ENCODE peak calls at places on chromosomes 4 and X, in five cellular contexts. One of them, this sample, is unnamed.

GRCh38 chr4:185227131-185227551 is 17.7 kb downstream of the SNX25 start:
- DNase-seq in fibroblast of mammary gland: no peak
- DNase-seq in suprapubic skin: no peak
- DNase-seq in endothelial cell of umbilical vein: peak; percentile 9
- DNase-seq in fibroblast of pulmonary artery: no peak
- DNase-seq in this sample: no peak

GRCh38 chr4:185711764-185712163 is 100.2 kb downstream of the SORBS2 start:
- DNase-seq in fibroblast of mammary gland: peak; percentile 63
- DNase-seq in endothelial cell of umbilical vein: peak; percentile 37
- DNase-seq in fibroblast of pulmonary artery: peak; percentile 60
- DNase-seq in suprapubic skin: no peak
- DNase-seq in this sample: no peak

GRCh38 chrX:39898147-39898546 is 199.6 kb downstream of the BCOR start:
- DNase-seq in fibroblast of pulmonary artery: no peak
- DNase-seq in fibroblast of mammary gland: no peak
- DNase-seq in suprapubic skin: no peak
- DNase-seq in endothelial cell of umbilical vein: no peak
- DNase-seq in this sample: no peak

GRCh38 chrX:56232221-56233082 is at the start of gene KLF8:
- DNase-seq in fibroblast of pulmonary artery: no peak
- DNase-seq in endothelial cell of umbilical vein: no peak
- DNase-seq in fibroblast of mammary gland: peak; percentile 15
- DNase-seq in suprapubic skin: peak; percentile 77
- DNase-seq in this sample: no peak

GRCh38 chr4:137861682-137862081 is 329.4 kb upstream of the PCDH18 start:
- DNase-seq in fibroblast of mammary gland: peak; percentile 37
- DNase-seq in fibroblast of pulmonary artery: peak; percentile 53
- DNase-seq in endothelial cell of umbilical vein: peak; percentile 32
- DNase-seq in suprapubic skin: no peak
- DNase-seq in this sample: peak; percentile 41

GRCh38 chr4:154953691-154954090 is 172.6 kb downstream of the RBM46 start:
- DNase-seq in endothelial cell of umbilical vein: no peak
- DNase-seq in fibroblast of mammary gland: no peak
- DNase-seq in fibroblast of pulmonary artery: no peak
- DNase-seq in suprapubic skin: no peak
- DNase-seq in this sample: no peak

GRCh38 chr4:103002551-103002950 is 17.0 kb downstream of the SLC9B1 start:
- DNase-seq in fibroblast of pulmonary artery: peak; percentile 52
- DNase-seq in endothelial cell of umbilical vein: peak; percentile 27
- DNase-seq in fibroblast of mammary gland: peak; percentile 37
- DNase-seq in suprapubic skin: no peak
- DNase-seq in this sample: peak; percentile 37

GRCh38 chr4:173332021-173332487 is 2.1 kb downstream of the HMGB2 start:
- DNase-seq in suprapubic skin: no peak
- DNase-seq in endothelial cell of umbilical vein: peak; percentile 30
- DNase-seq in fibroblast of pulmonary artery: peak; percentile 40
- DNase-seq in fibroblast of mammary gland: peak; percentile 20
- DNase-seq in this sample: no peak

GRCh38 chrX:131816551-131817136 is 206.5 kb upstream of the STK26 start:
- DNase-seq in fibroblast of pulmonary artery: no peak
- DNase-seq in fibroblast of mammary gland: peak; percentile 75
- DNase-seq in endothelial cell of umbilical vein: peak; percentile 42
- DNase-seq in suprapubic skin: no peak
- DNase-seq in this sample: peak; percentile 85
- H3K4me3 ChIP-seq in fibroblast of pulmonary artery: no peak overlapping the region
- H3K4me3 ChIP-seq in fibroblast of mammary gland: no peak overlapping the region
- H3K4me3 ChIP-seq in endothelial cell of umbilical vein: no peak overlapping the region
- H3K4me3 ChIP-seq in suprapubic skin: peak overlapping the region; percentile 7
- H3K4me3 ChIP-seq in this sample: peak overlapping the region; percentile 30

DNA sequence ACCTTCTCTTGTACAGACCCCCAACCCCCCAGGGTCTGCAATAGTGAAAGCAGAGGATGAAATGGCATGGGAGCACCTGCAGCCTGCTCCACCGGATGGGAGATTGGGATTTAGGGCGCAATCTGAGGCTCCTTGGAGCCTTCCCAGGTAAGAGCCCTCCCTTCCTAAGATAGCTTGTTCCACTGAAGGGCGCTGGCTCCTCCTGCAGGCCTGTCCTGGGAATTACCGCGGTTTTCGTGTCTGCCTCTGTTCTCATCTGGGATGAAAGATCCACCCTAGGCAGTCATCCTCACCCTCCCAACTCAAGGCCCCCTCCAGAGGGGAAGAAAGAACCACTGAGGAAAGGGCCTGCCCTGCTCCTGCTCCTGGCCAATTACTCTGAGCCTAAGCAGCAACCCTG is 547.6 kb downstream of the SMARCA1 start:
- DNase-seq in fibroblast of mammary gland: peak; percentile 3
- DNase-seq in fibroblast of pulmonary artery: peak; percentile 0
- DNase-seq in suprapubic skin: no peak
- DNase-seq in endothelial cell of umbilical vein: peak; percentile 3
- DNase-seq in this sample: peak; percentile 1
- TF ChIP-seq CTCF in fibroblast of mammary gland: peak; percentile 52
- TF ChIP-seq CTCF in fibroblast of pulmonary artery: peak; percentile 1
- TF ChIP-seq CTCF in suprapubic skin: peak; percentile 20
- TF ChIP-seq CTCF in endothelial cell of umbilical vein: peak; percentile 55
- TF ChIP-seq CTCF in this sample: peak; percentile 47

GRCh38 chrX:80334583-80334982 is 85.7 kb upstream of the TENT5D start:
- DNase-seq in endothelial cell of umbilical vein: no peak
- DNase-seq in fibroblast of mammary gland: no peak
- DNase-seq in fibroblast of pulmonary artery: no peak
- DNase-seq in suprapubic skin: no peak
- DNase-seq in this sample: no peak
- H3K4me3 ChIP-seq in endothelial cell of umbilical vein: no peak overlapping the region
- H3K4me3 ChIP-seq in fibroblast of mammary gland: peak overlapping the region; percentile 25
- H3K4me3 ChIP-seq in fibroblast of pulmonary artery: peak overlapping the region; percentile 32
- H3K4me3 ChIP-seq in suprapubic skin: peak overlapping the region; percentile 42
- H3K4me3 ChIP-seq in this sample: no peak overlapping the region

GRCh38 chr4:6252051-6252450 is 17.6 kb upstream of the WFS1 start:
- DNase-seq in fibroblast of pulmonary artery: no peak
- DNase-seq in suprapubic skin: no peak
- DNase-seq in fibroblast of mammary gland: no peak
- DNase-seq in endothelial cell of umbilical vein: no peak
- DNase-seq in this sample: no peak

GRCh38 chr4:6251365-6251764 is 18.3 kb upstream of the WFS1 start:
- DNase-seq in endothelial cell of umbilical vein: no peak
- DNase-seq in fibroblast of pulmonary artery: no peak
- DNase-seq in fibroblast of mammary gland: no peak
- DNase-seq in suprapubic skin: no peak
- DNase-seq in this sample: no peak

GRCh38 chr4:6248394-6248793 is 21.3 kb upstream of the WFS1 start:
- DNase-seq in fibroblast of mammary gland: no peak
- DNase-seq in suprapubic skin: no peak
- DNase-seq in fibroblast of pulmonary artery: no peak
- DNase-seq in endothelial cell of umbilical vein: no peak
- DNase-seq in this sample: no peak

GRCh38 chr4:6250984-6251295 is 18.7 kb upstream of the WFS1 start:
- DNase-seq in fibroblast of pulmonary artery: no peak
- DNase-seq in endothelial cell of umbilical vein: no peak
- DNase-seq in suprapubic skin: no peak
- DNase-seq in fibroblast of mammary gland: no peak
- DNase-seq in this sample: no peak

DNA sequence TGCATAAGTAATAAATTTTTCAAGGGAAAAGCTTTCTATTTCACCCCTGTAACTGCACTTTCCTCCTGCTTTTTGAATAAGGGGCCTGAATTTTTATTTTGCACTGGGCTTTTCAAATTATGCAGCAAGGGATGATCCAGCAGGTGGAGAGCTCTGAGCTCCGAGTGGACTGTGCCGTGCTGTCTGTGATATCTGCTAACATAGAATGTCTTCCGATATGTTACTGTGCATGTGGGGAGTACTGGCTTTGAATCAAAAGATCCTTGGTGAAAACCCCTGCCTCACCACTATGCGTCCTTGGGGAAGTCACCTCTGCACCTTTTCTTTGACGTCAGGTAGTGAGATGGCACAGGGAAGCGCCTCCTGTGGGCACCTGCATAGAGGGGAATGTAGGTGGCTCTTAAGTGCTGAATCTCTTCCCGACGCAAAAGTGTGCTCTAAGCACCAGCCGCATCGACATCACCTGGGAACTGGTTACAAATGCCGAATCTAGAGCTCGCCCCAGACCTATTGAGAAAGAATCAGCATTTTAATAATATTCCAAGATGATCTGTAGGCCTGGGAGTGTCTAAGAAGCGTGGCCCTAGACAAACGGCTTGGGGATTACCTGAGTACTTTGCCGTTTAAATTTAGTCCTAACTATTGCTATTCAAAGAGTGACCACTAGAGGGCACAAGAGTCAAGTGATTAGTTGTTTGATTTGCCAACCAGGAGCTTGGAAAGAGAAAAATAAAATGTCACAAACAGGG is 19.2 kb upstream of the WFS1 start:
- DNase-seq in fibroblast of pulmonary artery: peak; percentile 80
- DNase-seq in suprapubic skin: no peak
- DNase-seq in fibroblast of mammary gland: peak; percentile 67
- DNase-seq in endothelial cell of umbilical vein: peak; percentile 74
- DNase-seq in this sample: peak; percentile 65
- TF ChIP-seq CTCF in fibroblast of pulmonary artery: peak; percentile 77
- TF ChIP-seq CTCF in suprapubic skin: peak; percentile 63
- TF ChIP-seq CTCF in fibroblast of mammary gland: peak; percentile 72
- TF ChIP-seq CTCF in endothelial cell of umbilical vein: peak; percentile 61
- TF ChIP-seq CTCF in this sample: peak; percentile 77

GRCh38 chr4:10114147-10114546 is 2.5 kb downstream of the WDR1 start:
- DNase-seq in fibroblast of mammary gland: no peak
- DNase-seq in endothelial cell of umbilical vein: no peak
- DNase-seq in fibroblast of pulmonary artery: no peak
- DNase-seq in suprapubic skin: no peak
- DNase-seq in this sample: no peak
- H3K4me3 ChIP-seq in fibroblast of mammary gland: no peak overlapping the region
- H3K4me3 ChIP-seq in endothelial cell of umbilical vein: peak overlapping the region; percentile 60
- H3K4me3 ChIP-seq in fibroblast of pulmonary artery: peak overlapping the region; percentile 88
- H3K4me3 ChIP-seq in suprapubic skin: no peak overlapping the region
- H3K4me3 ChIP-seq in this sample: peak overlapping the region; percentile 86

GRCh38 chr4:189436207-189436606 is 504.5 kb upstream of the FRG1 start:
- DNase-seq in fibroblast of mammary gland: no peak
- DNase-seq in suprapubic skin: no peak
- DNase-seq in endothelial cell of umbilical vein: no peak
- DNase-seq in fibroblast of pulmonary artery: no peak
- DNase-seq in this sample: no peak
- TF ChIP-seq CTCF in fibroblast of mammary gland: no peak
- TF ChIP-seq CTCF in suprapubic skin: no peak
- TF ChIP-seq CTCF in endothelial cell of umbilical vein: no peak
- TF ChIP-seq CTCF in fibroblast of pulmonary artery: no peak
- TF ChIP-seq CTCF in this sample: no peak

GRCh38 chr4:74613266-74613665 is 168.3 kb downstream of the AREG start:
- DNase-seq in fibroblast of pulmonary artery: no peak
- DNase-seq in suprapubic skin: no peak
- DNase-seq in fibroblast of mammary gland: no peak
- DNase-seq in endothelial cell of umbilical vein: no peak
- DNase-seq in this sample: no peak

GRCh38 chr4:74603186-74603585 is 158.2 kb downstream of the AREG start:
- DNase-seq in fibroblast of pulmonary artery: no peak
- DNase-seq in endothelial cell of umbilical vein: no peak
- DNase-seq in suprapubic skin: no peak
- DNase-seq in fibroblast of mammary gland: no peak
- DNase-seq in this sample: no peak

GRCh38 chr4:74610491-74610890 is 165.6 kb downstream of the AREG start:
- DNase-seq in suprapubic skin: no peak
- DNase-seq in endothelial cell of umbilical vein: no peak
- DNase-seq in fibroblast of pulmonary artery: no peak
- DNase-seq in fibroblast of mammary gland: no peak
- DNase-seq in this sample: no peak

GRCh38 chr4:74612837-74613236 is 167.9 kb downstream of the AREG start:
- DNase-seq in fibroblast of mammary gland: no peak
- DNase-seq in endothelial cell of umbilical vein: no peak
- DNase-seq in suprapubic skin: no peak
- DNase-seq in fibroblast of pulmonary artery: no peak
- DNase-seq in this sample: no peak

GRCh38 chr4:74608151-74608949 is 163.4 kb downstream of the AREG start:
- DNase-seq in fibroblast of mammary gland: peak; percentile 82
- DNase-seq in suprapubic skin: no peak
- DNase-seq in fibroblast of pulmonary artery: peak; percentile 69
- DNase-seq in endothelial cell of umbilical vein: no peak
- DNase-seq in this sample: no peak
- H3K4me3 ChIP-seq in fibroblast of mammary gland: no peak overlapping the region
- H3K4me3 ChIP-seq in suprapubic skin: no peak overlapping the region
- H3K4me3 ChIP-seq in fibroblast of pulmonary artery: no peak overlapping the region
- H3K4me3 ChIP-seq in endothelial cell of umbilical vein: no peak overlapping the region
- H3K4me3 ChIP-seq in this sample: no peak overlapping the region

DNA sequence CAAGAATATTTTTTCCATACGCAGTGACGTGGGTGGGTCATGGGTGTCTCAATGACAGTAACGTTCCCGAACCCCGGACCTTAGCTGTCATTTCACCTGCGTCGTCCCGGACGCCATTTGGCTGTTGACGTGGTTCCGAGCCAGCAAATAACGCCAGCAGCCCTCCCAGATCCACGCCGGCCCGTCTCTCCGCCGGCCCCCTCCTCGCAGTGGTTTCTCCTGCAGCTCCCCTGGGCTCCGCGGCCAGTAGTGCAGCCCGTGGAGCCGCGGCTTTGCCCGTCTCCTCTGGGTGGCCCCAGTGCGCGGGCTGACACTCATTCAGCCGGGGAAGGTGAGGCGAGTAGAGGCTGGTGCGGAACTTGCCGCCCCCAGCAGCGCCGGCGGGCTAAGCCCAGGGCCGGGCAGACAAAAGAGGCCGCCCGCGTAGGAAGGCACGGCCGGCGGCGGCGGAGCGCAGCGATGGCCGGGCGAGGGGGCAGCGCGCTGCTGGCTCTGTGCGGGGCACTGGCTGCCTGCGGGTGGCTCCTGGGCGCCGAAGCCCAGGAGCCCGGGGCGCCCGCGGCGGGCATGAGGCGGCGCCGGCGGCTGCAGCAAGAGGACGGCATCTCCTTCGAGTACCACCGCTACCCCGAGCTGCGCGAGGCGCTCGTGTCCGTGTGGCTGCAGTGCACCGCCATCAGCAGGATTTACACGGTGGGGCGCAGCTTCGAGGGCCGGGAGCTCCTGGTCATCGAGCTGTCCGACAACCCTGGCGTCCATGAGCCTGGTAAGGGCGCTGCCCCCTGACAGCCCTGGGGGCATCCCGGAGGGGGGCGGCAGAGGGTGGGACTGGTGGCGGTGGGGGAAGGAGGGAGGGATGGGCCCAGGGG is at the start of gene CPE:
- DNase-seq in fibroblast of pulmonary artery: peak; percentile 76
- DNase-seq in suprapubic skin: peak; percentile 87
- DNase-seq in endothelial cell of umbilical vein: peak; percentile 80
- DNase-seq in fibroblast of mammary gland: peak; percentile 63
- DNase-seq in this sample: peak; percentile 83
- TF ChIP-seq CTCF in fibroblast of pulmonary artery: peak; percentile 48
- TF ChIP-seq CTCF in suprapubic skin: peak; percentile 62
- TF ChIP-seq CTCF in endothelial cell of umbilical vein: peak; percentile 89
- TF ChIP-seq CTCF in fibroblast of mammary gland: no peak
- TF ChIP-seq CTCF in this sample: peak; percentile 59